ENCODE peak calls at places on chromosomes 11 and 22, in eight cellular contexts. E is adrenal gland, L is thyroid gland, R is spleen, U is heart left ventricle, Y is body of pancreas, C is HCT116, Z is testis. J is an unnamed sample. For H3K4me1, the result is how much of the 10 kb centered on the place peaks cover.

GRCh38 chr11:115990004-115990447 is 485.8 kb upstream of the CADM1 start:
- DNase-seq in E (no peak), L (peak), R (peak), U (peak), Y (no peak), C (no peak), Z (peak), J (peak)

GRCh38 chr11:134755535-134755934 is 343.5 kb upstream of the B3GAT1 start:
- DNase-seq in E (no peak), L (no peak), R (no peak), U (no peak), Y (no peak), C (no peak), Z (no peak), J (no peak)

GRCh38 chr22:26564181-26564580 is 25.8 kb downstream of the TPST2 start:
- DNase-seq in E (no peak), L (peak), R (no peak), U (no peak), Y (peak), C (no peak), Z (no peak), J (no peak)

GRCh38 chr11:10114593-10115404 is 179.2 kb downstream of the SBF2 start:
- DNase-seq in E (no peak), L (no peak), R (no peak), U (no peak), Y (no peak), C (no peak), Z (no peak), J (no peak)

GRCh38 chr22:19446603-19447387 is 716 bp downstream of the C22orf39 start:
- DNase-seq in E (peak), L (no peak), R (no peak), U (no peak), Y (no peak), C (no peak), Z (peak), J (peak)

GRCh38 chr11:108853864-108854263 is 189.0 kb downstream of the DDX10 start:
- DNase-seq in E (no peak), L (peak), R (no peak), U (no peak), Y (no peak), C (no peak), Z (no peak), J (no peak)

GRCh38 chr22:39414886-39415285 is 15.3 kb downstream of the TAB1 start:
- DNase-seq in E (peak), L (peak), R (peak), U (peak), Y (no peak), C (no peak), Z (no peak), J (no peak)

GRCh38 chr11:46210133-46210636 is 67.3 kb upstream of the CREB3L1 start:
- DNase-seq in E (peak), L (no peak), R (no peak), U (no peak), Y (peak), C (no peak), Z (no peak), J (no peak)

GRCh38 chr11:114762437-114762836 is 84.1 kb downstream of the NXPE2 start:
- DNase-seq in E (peak), L (peak), R (no peak), U (peak), Y (peak), C (no peak), Z (peak), J (peak)

GRCh38 chr22:36457688-36458450 is 23.6 kb downstream of the TXN2 start:
- DNase-seq in E (peak), L (peak), R (peak), U (peak), Y (peak), C (no peak), Z (no peak), J (peak)

GRCh38 chr11:2868604-2869526 is 16.7 kb downstream of the CDKN1C start:
- DNase-seq in E (no peak), L (no peak), R (no peak), U (no peak), Y (no peak), C (no peak), Z (no peak), J (no peak)
- H3K4me3 ChIP-seq in E (no peak), L (no peak), R (peak), U (peak), Y (no peak), C (no peak), Z (no peak), J (no peak)

DNA sequence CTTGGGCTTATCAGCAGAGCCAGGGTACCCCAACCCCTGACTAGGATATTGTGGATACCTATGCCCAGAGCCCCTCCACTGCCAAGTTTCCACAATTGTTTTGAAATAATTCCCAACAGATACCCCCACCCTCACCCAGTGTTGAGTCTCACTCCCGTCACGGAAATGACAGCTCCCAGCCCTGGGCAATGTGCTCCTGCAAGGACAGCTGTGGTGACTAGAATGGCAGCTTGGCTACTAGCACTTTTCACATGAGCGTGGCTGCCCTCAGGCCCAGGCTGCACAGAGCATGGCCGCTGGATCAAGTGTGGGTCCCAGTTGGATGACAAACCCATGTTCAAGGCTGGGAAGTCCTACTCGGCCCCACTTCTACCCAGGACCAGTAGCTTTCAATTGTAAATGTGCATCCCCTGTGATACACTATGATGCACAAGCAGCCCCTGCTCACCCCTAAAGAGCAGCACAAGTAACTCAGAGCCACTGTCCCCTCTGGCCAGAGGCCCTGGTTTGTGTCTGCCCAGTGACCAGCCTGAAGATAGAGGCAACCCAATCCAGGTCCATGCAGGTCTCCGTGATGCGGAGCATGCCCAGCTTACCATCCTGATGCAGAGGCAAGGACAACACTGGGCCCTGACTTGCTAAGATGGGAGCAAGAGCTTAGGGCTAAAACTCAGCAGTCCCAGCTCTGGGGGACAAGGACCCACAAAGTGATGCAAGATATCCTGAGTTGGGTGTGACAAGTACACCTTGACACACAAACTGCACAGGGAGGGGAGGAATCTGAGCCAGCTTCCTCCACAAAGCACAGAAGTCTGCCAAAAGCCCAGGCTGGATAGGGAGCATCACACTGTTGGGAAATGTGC is 13.2 kb downstream of the KCNQ1OT1 start:
- DNase-seq in E (peak), L (no peak), R (peak), U (no peak), Y (no peak), C (no peak), Z (no peak), J (no peak)
- H3K4me1 ChIP-seq in E (half or more), L (under half), R (under half), U (under half), Y (half or more), C (under half), Z (under half), J (under half)

GRCh38 chr22:46267431-46268279 is at the start of gene TTC38:
- DNase-seq in E (peak), L (peak), R (peak), U (peak), Y (peak), C (peak), Z (peak), J (peak)
- TF ChIP-seq POLR2A in E (peak), L (no peak), R (no peak), U (no peak), Y (peak), C (peak), Z (no peak), J (peak)

DNA sequence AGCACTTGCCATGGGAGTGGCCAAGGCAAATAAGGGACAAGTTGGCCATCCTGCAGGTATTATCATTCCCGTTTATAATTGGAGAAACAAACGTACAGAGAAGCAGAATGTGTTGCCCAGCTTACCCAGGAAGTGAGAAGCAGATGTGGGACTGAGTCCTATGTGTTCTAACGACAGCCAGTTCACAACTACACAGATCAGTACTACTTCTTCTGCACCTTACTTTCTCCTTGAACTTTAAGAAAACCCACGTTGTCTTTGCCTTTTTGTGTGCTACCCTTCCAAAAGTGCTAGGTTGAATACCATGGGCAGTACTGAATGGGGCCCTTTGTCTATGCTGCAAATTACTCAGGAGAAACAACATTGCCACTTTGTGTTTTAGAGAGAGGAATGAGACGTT is 62.8 kb upstream of the BLID start:
- DNase-seq in E (no peak), L (no peak), R (no peak), U (no peak), Y (no peak), C (no peak), Z (no peak), J (no peak)
- H3K4me3 ChIP-seq in E (no peak), L (no peak), R (no peak), U (no peak), Y (no peak), C (no peak), Z (no peak), J (no peak)

GRCh38 chr11:67666303-67666645 is 8.1 kb downstream of the ALDH3B2 start:
- DNase-seq in E (no peak), L (no peak), R (no peak), U (no peak), Y (no peak), C (no peak), Z (no peak), J (no peak)
- H3K4me1 ChIP-seq in E (under half), L (under half), R (under half), U (under half), Y (under half), C (under half), Z (under half), J (under half)

GRCh38 chr22:23287136-23288095 is 107.1 kb downstream of the BCR start:
- DNase-seq in E (no peak), L (no peak), R (no peak), U (no peak), Y (no peak), C (no peak), Z (no peak), J (peak)
- TF ChIP-seq POLR2A in E (no peak), L (no peak), R (no peak), U (no peak), Y (no peak), C (no peak), Z (no peak), J (no peak)

GRCh38 chr11:61963282-61964057 is 4.0 kb downstream of the FTH1 start:
- DNase-seq in E (no peak), L (no peak), R (peak), U (no peak), Y (peak), C (no peak), Z (no peak), J (peak)
- H3K4me3 ChIP-seq in E (no peak), L (no peak), R (no peak), U (peak), Y (no peak), C (no peak), Z (no peak), J (peak)

GRCh38 chr11:126483796-126484195 is 128.3 kb downstream of the ST3GAL4 start:
- DNase-seq in E (no peak), L (no peak), R (peak), U (no peak), Y (no peak), C (no peak), Z (no peak), J (no peak)
- H3K4me1 ChIP-seq in E (under half), L (under half), R (under half), U (under half), Y (under half), C (under half), Z (under half), J (under half)

GRCh38 chr11:74398244-74399159 is at the start of gene PGM2L1:
- DNase-seq in E (peak), L (peak), R (peak), U (peak), Y (peak), C (peak), Z (peak), J (peak)

GRCh38 chr11:74403607-74404006 is 5.4 kb upstream of the PGM2L1 start:
- DNase-seq in E (no peak), L (no peak), R (no peak), U (no peak), Y (no peak), C (no peak), Z (no peak), J (no peak)

GRCh38 chr11:74397531-74398243 is 546 bp downstream of the PGM2L1 start:
- DNase-seq in E (peak), L (peak), R (peak), U (peak), Y (peak), C (peak), Z (peak), J (peak)
- TF ChIP-seq POLR2A in E (no peak), L (no peak), R (no peak), U (no peak), Y (no peak), C (no peak), Z (no peak), J (no peak)

J was measured in upper lobe of left lung.